ENCODE peak calls at places on chromosomes 5 and 9, in seven cellular contexts. X, C, O, Z, L, E and H are unnamed samples.

GRCh38 chr5:94174748-94175411 is 433.5 kb upstream of the POU5F2 start:
- DNase-seq in X (no peak), E (no peak), Z (no peak), C (no peak), O (peak), L (no peak), H (no peak)

GRCh38 chr5:38557309-38557710 is 864 bp upstream of the LIFR start:
- DNase-seq in E (peak), L (no peak), O (no peak), Z (no peak), C (no peak), X (no peak), H (no peak)

GRCh38 chr5:6759401-6759800 is 46.2 kb downstream of the TENT4A start:
- DNase-seq in X (no peak), C (no peak), O (peak), E (peak), L (peak), Z (no peak), H (no peak)

GRCh38 chr5:133034064-133034463 is 7.7 kb upstream of the ZCCHC10 start:
- DNase-seq in O (no peak), Z (no peak), E (no peak), L (no peak), X (no peak), C (no peak), H (no peak)

GRCh38 chr5:126508962-126509279 is 85.7 kb downstream of the GRAMD2B start:
- DNase-seq in E (no peak), L (no peak), Z (no peak), X (no peak), C (no peak), O (peak), H (no peak)

GRCh38 chr9:135037521-135038250 is 49.8 kb upstream of the OLFM1 start:
- DNase-seq in X (no peak), L (no peak), Z (no peak), C (no peak), E (peak), O (no peak), H (no peak)

GRCh38 chr9:109401990-109402318 is 81.1 kb upstream of the EPB41L4B start:
- DNase-seq in Z (no peak), O (peak), X (no peak), L (no peak), E (no peak), C (no peak), H (no peak)

GRCh38 chr9:112378441-112379176 is 1.3 kb upstream of the HSDL2 start:
- DNase-seq in E (peak), L (no peak), C (no peak), O (peak), Z (no peak), X (no peak), H (no peak)

GRCh38 chr9:35353731-35354365 is 136.1 kb upstream of the RUSC2 start:
- DNase-seq in O (no peak), C (no peak), X (no peak), E (no peak), Z (no peak), L (no peak), H (no peak)

GRCh38 chr5:16806691-16807433 is 129.2 kb downstream of the MYO10 start:
- DNase-seq in C (no peak), Z (no peak), O (no peak), L (no peak), E (no peak), X (no peak), H (no peak)

GRCh38 chr9:75239176-75239575 is 150.9 kb downstream of the OSTF1 start:
- DNase-seq in O (peak), X (no peak), E (no peak), L (no peak), C (no peak), Z (no peak), H (no peak)

GRCh38 chr5:107633171-107633901 is 37.4 kb downstream of the EFNA5 start:
- DNase-seq in L (no peak), E (no peak), X (no peak), Z (no peak), C (no peak), O (peak), H (no peak)

GRCh38 chr5:140565780-140566095 is 1.1 kb downstream of the SLC35A4 start:
- DNase-seq in L (no peak), C (no peak), X (no peak), O (no peak), E (no peak), Z (no peak), H (no peak)

GRCh38 chr5:64451551-64451950 is 54.3 kb upstream of the RGS7BP start:
- DNase-seq in O (no peak), E (no peak), X (no peak), C (no peak), Z (no peak), L (no peak), H (no peak)

GRCh38 chr9:81902191-81902590 is 26.0 kb upstream of the SPATA31D4 start:
- DNase-seq in C (no peak), E (no peak), Z (no peak), X (no peak), L (no peak), O (no peak), H (no peak)

GRCh38 chr5:96049398-96050272 is 88.0 kb upstream of the ELL2 start:
- DNase-seq in Z (no peak), O (peak), X (no peak), E (no peak), C (no peak), L (no peak), H (no peak)

GRCh38 chr9:134403682-134404301 is 77.5 kb downstream of the RXRA start:
- DNase-seq in X (peak), Z (no peak), C (peak), O (peak), L (peak), E (peak), H (no peak)